ENCODE peak calls at places on chromosomes 2 and 18, in four cellular contexts. N, C, O and L are unnamed samples.
A peak's percentile ranks its signal among the peaks of the same experiment; 100 is the strongest.

GRCh38 chr18:72174972-72175649 is 369.0 kb downstream of the CBLN2 start:
- DNase-seq in N (no peak), C (no peak), O (no peak), L (no peak)

GRCh38 chr2:105432749-105433148 is 33.9 kb upstream of the FHL2 start:
- DNase-seq in C (no peak), N (no peak), O (peak; percentile 16), L (no peak)

GRCh38 chr2:213451542-213452256 is 167.4 kb downstream of the SPAG16 start:
- DNase-seq in N (no peak), O (no peak), C (no peak), L (no peak)

GRCh38 chr2:204731996-204732395 is 186.7 kb downstream of the PARD3B start:
- DNase-seq in C (no peak), N (no peak), O (no peak), L (no peak)

GRCh38 chr18:58536534-58537271 is 92.2 kb downstream of the ALPK2 start:
- DNase-seq in N (no peak), O (no peak), C (no peak), L (no peak)

GRCh38 chr2:230671117-230671516 is 41.5 kb upstream of the CAB39 start:
- DNase-seq in C (no peak), O (peak; percentile 57), N (no peak), L (no peak)

GRCh38 chr2:33532146-33532545 is 55.7 kb downstream of the RASGRP3 start:
- DNase-seq in C (no peak), O (no peak), N (no peak), L (no peak)

GRCh38 chr2:168179592-168179991 is 67.8 kb downstream of the STK39 start:
- DNase-seq in C (no peak), O (no peak), N (no peak), L (no peak)

GRCh38 chr2:214737188-214737587 is 72.3 kb downstream of the BARD1 start:
- DNase-seq in C (no peak), O (no peak), N (no peak), L (no peak)

GRCh38 chr2:85178980-85179411 is 45.8 kb downstream of the TCF7L1 start:
- DNase-seq in N (no peak), C (no peak), O (no peak), L (no peak)

GRCh38 chr2:3611136-3611535 is 16.2 kb downstream of the COLEC11 start:
- DNase-seq in C (peak; percentile 27), N (no peak), O (no peak), L (no peak)

GRCh38 chr2:61354486-61355197 is 116.2 kb downstream of the USP34 start:
- DNase-seq in O (peak; percentile 49), C (no peak), N (no peak), L (no peak)

GRCh38 chr2:202723746-202724145 is 89.0 kb downstream of the FAM117B start:
- DNase-seq in C (no peak), N (no peak), O (no peak), L (no peak)

GRCh38 chr2:9984217-9984739 is 32.8 kb downstream of the GRHL1 start:
- DNase-seq in C (peak; percentile 72), O (peak; percentile 72), N (peak; percentile 64), L (peak; percentile 38)